ENCODE peak calls at places on chromosomes 16 and 17, in ten cellular contexts. Y is COR-L47; G is non-pigmented ciliary epithelial cell; I is central memory CD8-positive, alpha-beta T cell; T is central memory CD4-positive, alpha-beta T cell; Q is T-helper 17 cell; M is EL; K is mesothelial cell of epicardium; D is left cardiac atrium; U is activated CD4-positive, alpha-beta T cell treated with anti-CD3 and anti-CD28 coated beads for 24 hours. R is an unnamed sample.

GRCh38 chr16:70151941-70152509 is 21.6 kb upstream of the CLEC18C start:
- DNase-seq in Y (no peak), U (no peak), T (no peak), G (no peak), M (no peak), K (no peak), Q (no peak), I (no peak), D (peak; percentile 24), R (no peak)

GRCh38 chr16:1612320-1613111 is at the start of gene CRAMP1:
- DNase-seq in G (no peak), K (no peak), I (no peak), M (peak; percentile 20), U (no peak), T (no peak), Y (no peak), D (no peak), Q (no peak), R (no peak)

GRCh38 chr16:47461598-47462266 is 601 bp downstream of the PHKB start:
- DNase-seq in K (no peak), I (no peak), G (no peak), U (no peak), T (peak; percentile 17), M (peak; percentile 48), Y (no peak), Q (no peak), D (no peak), R (peak; percentile 44)

GRCh38 chr16:87382023-87382785 is 1.4 kb downstream of the FBXO31 start:
- DNase-seq in G (no peak), Y (no peak), K (no peak), M (no peak), Q (no peak), T (no peak), D (no peak), I (no peak), U (no peak), R (no peak)

GRCh38 chr17:7560172-7561027 is 1.3 kb upstream of the SENP3 start:
- DNase-seq in T (no peak), D (peak; percentile 57), I (no peak), M (peak; percentile 64), Y (no peak), G (no peak), Q (no peak), U (no peak), K (no peak), R (no peak)

GRCh38 chr17:42288985-42289862 is 926 bp downstream of the STAT5A start:
- DNase-seq in K (no peak), Y (no peak), G (no peak), D (peak; percentile 45), M (no peak), U (no peak), Q (peak; percentile 40), I (peak; percentile 51), T (peak; percentile 62), R (no peak)

GRCh38 chr17:75088902-75089417 is 1.2 kb downstream of the SLC16A5 start:
- DNase-seq in M (peak; percentile 63), G (no peak), T (no peak), K (no peak), Y (no peak), Q (no peak), U (no peak), I (no peak), D (peak; percentile 46), R (no peak)

GRCh38 chr17:57112994-57113393 is 27.9 kb downstream of the AKAP1 start:
- DNase-seq in Y (no peak), T (no peak), D (no peak), U (no peak), K (no peak), I (no peak), G (no peak), M (no peak), Q (no peak), R (no peak)

GRCh38 chr16:21083729-21084268 is 66.8 kb downstream of the DNAH3 start:
- DNase-seq in K (no peak), I (peak; percentile 13), T (peak; percentile 19), G (no peak), D (peak; percentile 77), Y (no peak), U (peak; percentile 40), M (peak; percentile 63), Q (peak; percentile 19), R (peak; percentile 67)

GRCh38 chr16:57538235-57538711 is 1.9 kb upstream of the CCDC102A start:
- DNase-seq in D (peak; percentile 14), G (no peak), K (no peak), U (no peak), I (no peak), M (no peak), Q (no peak), Y (no peak), T (no peak), R (no peak)

GRCh38 chr17:17783825-17784598 is 52.8 kb downstream of the SREBF1 start:
- DNase-seq in Q (no peak), T (no peak), G (no peak), D (no peak), U (no peak), I (no peak), K (no peak), Y (peak; percentile 73), M (no peak), R (no peak)

GRCh38 chr17:39777534-39778365 is 40.0 kb downstream of the GRB7 start:
- DNase-seq in G (no peak), U (no peak), M (no peak), D (no peak), Y (no peak), I (no peak), Q (no peak), T (peak; percentile 44), K (no peak), R (no peak)

R was measured in HT1080.